ENCODE peak calls at places on chromosome 12, in six cellular contexts. N is PC-3, J is BJ, P is choroid plexus epithelial cell, Q is brain microvascular endothelial cell, R is heart left ventricle. M is an unnamed sample.
A peak's percentile ranks its signal among the peaks of the same experiment; 100 is the strongest.

GRCh38 chr12:84421103-84421502 is 491.5 kb downstream of the SLC6A15 start:
- DNase-seq in N (no peak), J (no peak), P (no peak), Q (no peak), R (no peak), M (no peak)

GRCh38 chr12:92341333-92341691 is 195.7 kb upstream of the BTG1 start:
- DNase-seq in N (no peak), J (no peak), P (no peak), Q (no peak), R (no peak), M (no peak)

GRCh38 chr12:57473886-57474285 is 5.8 kb downstream of the ARHGAP9 start:
- DNase-seq in N (no peak), J (no peak), P (no peak), Q (no peak), R (no peak), M (no peak)

GRCh38 chr12:46494424-46494823 is 121.9 kb upstream of the SLC38A2 start:
- DNase-seq in N (peak; percentile 65), J (no peak), P (peak; percentile 94), Q (peak; percentile 38), R (no peak), M (no peak)

GRCh38 chr12:15757553-15758255 is 31.5 kb downstream of the EPS8 start:
- DNase-seq in N (peak; percentile 85), J (no peak), P (peak; percentile 91), Q (peak; percentile 91), R (no peak), M (no peak)

GRCh38 chr12:124466200-124467128 is 100.9 kb downstream of the NCOR2 start:
- DNase-seq in N (no peak), J (no peak), P (peak; percentile 90), Q (peak; percentile 81), R (peak; percentile 84), M (no peak)

GRCh38 chr12:34244608-34245007 is 222.3 kb downstream of the ALG10 start:
- DNase-seq in N (peak; percentile 40), J (no peak), P (no peak), Q (no peak), R (no peak), M (no peak)

GRCh38 chr12:39620664-39621658 is 1.4 kb upstream of the ABCD2 start:
- DNase-seq in N (peak; percentile 6), J (no peak), P (no peak), Q (no peak), R (no peak), M (no peak)

GRCh38 chr12:58541300-58541690 is 379.0 kb downstream of the LRIG3 start:
- DNase-seq in N (no peak), J (no peak), P (peak; percentile 54), Q (no peak), R (no peak), M (no peak)

GRCh38 chr12:96456265-96456974 is 33.0 kb upstream of the CFAP54 start:
- DNase-seq in N (no peak), J (no peak), P (no peak), Q (no peak), R (no peak), M (no peak)

GRCh38 chr12:54048694-54049093 is 4.9 kb upstream of the HOXC4 start:
- DNase-seq in N (no peak), J (no peak), P (no peak), Q (no peak), R (no peak), M (no peak)

GRCh38 chr12:26629864-26630263 is 203.1 kb downstream of the ITPR2 start:
- DNase-seq in N (peak; percentile 41), J (no peak), P (peak; percentile 75), Q (peak; percentile 53), R (no peak), M (no peak)
- TF ChIP-seq CTCF in N (peak; percentile 79), J (peak; percentile 54), P (peak; percentile 79), Q (peak; percentile 75), R (no peak), M (no peak)

DNA sequence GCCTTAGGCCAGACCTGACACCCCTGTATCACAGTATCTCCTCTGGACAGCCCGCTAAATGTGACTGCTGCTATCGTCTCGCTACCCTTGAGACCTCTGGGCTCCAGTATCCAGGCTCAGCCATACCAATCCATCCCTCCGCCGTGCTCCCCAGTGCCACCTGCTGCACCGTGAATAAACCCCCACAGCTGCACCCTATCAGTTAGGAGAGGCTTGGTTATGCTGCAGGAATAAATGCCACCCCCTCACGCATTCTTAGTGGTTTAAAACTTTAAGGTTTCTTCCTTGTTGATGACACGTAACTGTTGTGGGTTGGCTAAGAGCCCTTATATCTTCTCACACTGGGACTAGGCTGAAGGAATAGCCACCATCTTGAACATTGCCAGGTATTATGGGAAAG is 12.1 kb downstream of the CCDC63 start:
- DNase-seq in N (no peak), J (no peak), P (peak; percentile 13), Q (no peak), R (no peak), M (no peak)
- TF ChIP-seq CTCF in N (no peak), J (no peak), P (no peak), Q (no peak), R (no peak), M (no peak)

DNA sequence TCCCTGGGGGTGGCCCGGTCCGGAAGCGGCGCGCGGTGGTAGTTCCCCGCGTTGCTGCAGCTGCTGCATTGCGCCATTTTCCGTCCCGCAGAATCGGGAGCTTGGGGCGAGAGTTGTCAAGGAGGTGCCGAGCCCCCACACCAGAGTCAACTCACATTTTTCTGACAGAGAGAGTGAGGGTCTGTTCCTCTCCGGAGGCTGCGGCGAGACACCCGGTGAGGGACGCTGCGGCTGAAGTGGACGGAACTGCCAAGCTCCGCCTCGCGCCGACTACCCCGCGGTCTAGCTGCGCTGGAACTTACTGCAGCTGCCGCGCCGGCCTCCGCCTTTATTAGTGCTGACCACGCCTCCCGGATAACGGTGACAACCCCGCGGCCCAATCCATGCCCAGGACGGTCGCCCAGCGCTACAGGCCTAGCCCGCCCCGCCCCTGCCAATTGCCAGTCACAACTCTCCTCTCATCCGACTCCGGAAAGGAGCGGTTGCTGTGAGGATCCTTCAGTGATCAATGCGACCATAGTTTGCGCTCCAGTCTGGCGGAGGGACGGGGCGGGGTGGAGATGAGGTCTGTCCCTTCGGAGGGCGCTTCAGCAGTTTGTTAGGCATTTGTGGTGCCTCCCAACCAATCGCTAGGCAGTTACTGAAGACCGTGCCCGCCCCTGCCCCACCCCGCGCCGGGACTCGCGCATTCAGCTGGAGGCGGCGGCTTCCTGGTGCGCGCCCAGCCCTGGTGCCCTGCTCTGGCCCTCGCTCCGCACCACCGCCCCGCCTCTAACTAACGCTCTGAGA is at the start of gene VAMP1:
- DNase-seq in N (peak; percentile 87), J (peak; percentile 91), P (peak; percentile 97), Q (peak; percentile 98), R (peak; percentile 98), M (peak; percentile 97)
- TF ChIP-seq CTCF in N (no peak), J (peak; percentile 2), P (no peak), Q (no peak), R (no peak), M (no peak)

GRCh38 chr12:49465132-49465531 is 73.7 kb upstream of the KCNH3 start:
- DNase-seq in N (no peak), J (no peak), P (no peak), Q (no peak), R (no peak), M (no peak)
- TF ChIP-seq CTCF in N (no peak), J (no peak), P (no peak), Q (no peak), R (no peak), M (no peak)

GRCh38 chr12:68235576-68235975 is 10.0 kb upstream of the IL26 start:
- DNase-seq in N (no peak), J (no peak), P (no peak), Q (no peak), R (no peak), M (no peak)

GRCh38 chr12:68239309-68239708 is 13.7 kb upstream of the IL26 start:
- DNase-seq in N (peak; percentile 26), J (no peak), P (no peak), Q (no peak), R (no peak), M (no peak)

GRCh38 chr12:68237523-68238070 is 12.0 kb upstream of the IL26 start:
- DNase-seq in N (no peak), J (peak; percentile 9), P (peak; percentile 24), Q (no peak), R (no peak), M (no peak)

GRCh38 chr12:68236421-68237059 is 10.9 kb upstream of the IL26 start:
- DNase-seq in N (peak; percentile 19), J (no peak), P (peak; percentile 30), Q (no peak), R (no peak), M (no peak)

DNA sequence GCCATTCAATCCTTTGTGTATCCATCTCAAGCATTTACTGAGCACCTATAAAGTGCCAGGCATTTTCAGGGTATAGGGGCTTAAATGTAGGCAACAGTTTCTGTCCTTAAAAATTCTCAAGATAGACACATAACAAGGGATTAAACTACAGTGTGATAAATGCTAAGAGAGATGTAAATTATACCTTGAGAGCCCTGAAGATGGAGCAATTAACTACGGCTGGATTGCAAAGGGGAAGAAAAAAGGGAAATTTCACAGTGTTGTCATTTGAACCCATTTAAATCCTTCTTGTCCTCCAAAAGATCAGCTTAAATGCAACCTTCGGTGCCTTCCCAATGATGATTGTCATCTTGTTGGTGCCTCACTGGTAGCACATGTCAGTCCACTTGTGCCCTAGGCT is 11.5 kb upstream of the IL26 start:
- DNase-seq in N (no peak), J (no peak), P (peak; percentile 66), Q (no peak), R (no peak), M (no peak)
- TF ChIP-seq CTCF in N (peak; percentile 34), J (peak; percentile 27), P (peak; percentile 55), Q (peak; percentile 29), R (no peak), M (no peak)

DNA sequence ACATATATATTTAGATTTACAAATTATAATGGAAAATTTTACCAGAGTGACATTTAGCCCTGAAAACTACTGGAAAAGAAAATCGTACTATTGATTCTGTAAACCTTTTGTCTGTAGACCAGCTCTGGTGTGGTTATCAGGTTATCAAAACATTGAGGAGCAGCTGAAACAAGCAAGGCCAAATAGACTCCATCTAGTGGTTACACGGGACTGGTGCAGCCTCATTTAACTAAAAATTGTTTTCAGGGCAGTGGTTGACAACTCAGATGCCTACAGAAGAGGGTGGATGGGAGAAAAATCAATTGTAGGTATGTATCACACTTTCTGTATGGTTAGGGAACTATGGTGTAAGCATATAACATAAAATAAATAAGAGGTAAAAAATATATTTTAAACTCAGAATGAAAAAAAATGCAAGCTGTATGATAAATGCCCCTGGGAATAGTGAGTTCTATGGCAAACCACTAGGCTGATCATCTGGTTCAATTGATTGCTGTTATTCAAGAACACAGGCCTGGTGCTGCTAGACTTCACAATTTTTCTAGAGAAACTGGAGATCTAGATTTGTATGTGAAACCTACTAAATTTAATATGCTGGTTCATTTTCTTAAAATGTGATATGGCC is 51.2 kb downstream of the ACSS3 start:
- DNase-seq in N (peak; percentile 60), J (no peak), P (peak; percentile 74), Q (peak; percentile 62), R (peak; percentile 24), M (peak; percentile 14)
- TF ChIP-seq CTCF in N (peak; percentile 83), J (peak; percentile 90), P (peak; percentile 93), Q (peak; percentile 90), R (peak; percentile 58), M (peak; percentile 88)

GRCh38 chr12:75818863-75819262 is 212.7 kb downstream of the PHLDA1 start:
- DNase-seq in N (no peak), J (no peak), P (peak; percentile 57), Q (no peak), R (no peak), M (no peak)
- TF ChIP-seq CTCF in N (no peak), J (no peak), P (no peak), Q (no peak), R (no peak), M (no peak)